ENCODE peak calls at places on chromosome 22, in four cellular contexts. R is stimulated activated CD4-positive, alpha-beta T cell treated with anti-CD3 and anti-CD28 coated beads, Interleukin-1b, Interleukin-23, amount 100 ng/mL, for 24 hours; N is bronchial epithelial cell; K is AG09319. O is an unnamed sample.

GRCh38 chr22:37762389-37762836 is 45.3 kb upstream of the GCAT start:
- DNase-seq in R (no peak), K (no peak), N (peak; percentile 44), O (peak; percentile 39)

GRCh38 chr22:49502126-49502826 is 325.4 kb downstream of the BRD1 start:
- DNase-seq in N (no peak), K (no peak), R (no peak), O (no peak)

GRCh38 chr22:50148991-50149721 is 21.4 kb upstream of the PANX2 start:
- DNase-seq in R (peak; percentile 68), N (peak; percentile 95), K (no peak), O (peak; percentile 96)

GRCh38 chr22:20569059-20570058 is 61.9 kb downstream of the MED15 start:
- DNase-seq in R (no peak), N (peak; percentile 91), K (peak; percentile 94), O (peak; percentile 95)

GRCh38 chr22:50695421-50696250 is 23.0 kb downstream of the SHANK3 start:
- DNase-seq in R (no peak), N (peak; percentile 23), K (no peak), O (peak; percentile 63)

GRCh38 chr22:26589845-26590524 is at the start of gene TPST2:
- DNase-seq in N (peak; percentile 36), K (peak; percentile 32), R (peak; percentile 58), O (peak; percentile 80)

GRCh38 chr22:30340911-30341685 is 14.4 kb upstream of the TBC1D10A start:
- DNase-seq in R (no peak), K (no peak), N (no peak), O (no peak)

GRCh38 chr22:50310209-50310722 is 2.8 kb upstream of the PLXNB2 start:
- DNase-seq in R (no peak), N (no peak), K (no peak), O (no peak)

GRCh38 chr22:32103648-32104326 is 55.3 kb downstream of the C22orf42 start:
- DNase-seq in K (no peak), N (peak; percentile 35), R (no peak), O (peak; percentile 39)

GRCh38 chr22:26610072-26610958 is 7.5 kb downstream of the CRYBB1 start:
- DNase-seq in N (peak; percentile 25), R (no peak), K (peak; percentile 55), O (peak; percentile 64)

O was measured in epithelial cell of esophagus.